ENCODE peak calls at places on chromosomes 5 and 9, in eight cellular contexts. L, O, E, B, Z, J, C and Q are unnamed samples.

GRCh38 chr9:82091610-82092009 is 103.0 kb downstream of the SPATA31D1 start:
- DNase-seq in E (no peak), Z (no peak), B (no peak), J (no peak), C (no peak), O (no peak), L (no peak), Q (no peak)

GRCh38 chr9:98132806-98133631 is 14.0 kb upstream of the TRIM14 start:
- DNase-seq in J (no peak), E (peak; percentile 31), C (no peak), L (no peak), O (no peak), B (no peak), Z (no peak), Q (no peak)

GRCh38 chr9:21931428-21931827 is 62.8 kb downstream of the CDKN2A start:
- DNase-seq in L (no peak), Z (no peak), O (no peak), E (no peak), C (no peak), J (no peak), B (peak; percentile 25), Q (no peak)

GRCh38 chr9:90024823-90025222 is 420.0 kb downstream of the GADD45G start:
- DNase-seq in J (no peak), O (no peak), E (no peak), Z (no peak), L (no peak), B (no peak), C (no peak), Q (no peak)

GRCh38 chr5:15762668-15763067 is 262.7 kb downstream of the FBXL7 start:
- DNase-seq in E (no peak), J (no peak), O (no peak), C (no peak), L (no peak), Z (no peak), B (no peak), Q (no peak)

GRCh38 chr5:173278172-173278571 is 43.2 kb upstream of the NKX2-5 start:
- DNase-seq in E (no peak), Z (no peak), L (no peak), O (no peak), B (no peak), J (no peak), C (no peak), Q (no peak)

GRCh38 chr5:173887610-173888472 is at the start of gene CPEB4:
- DNase-seq in L (peak; percentile 99), B (peak; percentile 100), O (peak; percentile 94), Z (peak; percentile 98), E (peak; percentile 96), J (peak; percentile 96), C (peak; percentile 99), Q (peak; percentile 98)

GRCh38 chr5:2149196-2149541 is 266.4 kb upstream of the IRX4 start:
- DNase-seq in E (peak; percentile 45), Z (no peak), L (no peak), J (no peak), C (no peak), O (no peak), B (peak; percentile 67), Q (peak; percentile 34)

GRCh38 chr5:148740966-148741742 is 85.3 kb upstream of the ADRB2 start:
- DNase-seq in E (no peak), L (peak; percentile 72), B (peak; percentile 65), Z (no peak), O (no peak), C (peak; percentile 58), J (no peak), Q (peak; percentile 55)

GRCh38 chr5:54860321-54860720 is 125.1 kb downstream of the ESM1 start:
- DNase-seq in O (no peak), Z (no peak), E (no peak), L (no peak), J (no peak), B (peak; percentile 46), C (peak; percentile 63), Q (no peak)

GRCh38 chr5:50666261-50667078 is at the start of gene PARP8:
- DNase-seq in J (peak; percentile 47), B (peak; percentile 62), O (peak; percentile 19), L (peak; percentile 11), Z (peak; percentile 51), C (peak; percentile 20), E (no peak), Q (peak; percentile 21)

GRCh38 chr9:38079410-38080105 is 10.5 kb upstream of the SHB start:
- DNase-seq in C (peak; percentile 44), E (no peak), O (no peak), L (no peak), Z (no peak), B (peak; percentile 50), J (no peak), Q (no peak)

GRCh38 chr9:128203842-128204551 is 818 bp downstream of the DNM1 start:
- DNase-seq in C (peak; percentile 30), E (peak; percentile 39), L (no peak), Z (peak; percentile 52), J (peak; percentile 19), B (peak; percentile 71), O (no peak), Q (peak; percentile 78)

GRCh38 chr5:36152324-36153298 is 700 bp downstream of the SKP2 start:
- DNase-seq in Z (no peak), O (no peak), J (no peak), B (peak; percentile 48), C (peak; percentile 38), E (no peak), L (no peak), Q (no peak)

GRCh38 chr9:92482336-92482735 is at the start of gene ASPN:
- DNase-seq in J (no peak), E (no peak), Z (no peak), B (peak; percentile 77), O (no peak), C (no peak), L (no peak), Q (no peak)

GRCh38 chr5:169904059-169904458 is 76.2 kb downstream of the INSYN2B start:
- DNase-seq in O (no peak), E (no peak), C (no peak), L (no peak), B (peak; percentile 59), J (no peak), Z (no peak), Q (no peak)

GRCh38 chr5:180629703-180630382 is 19.6 kb downstream of the FLT4 start:
- DNase-seq in O (no peak), B (no peak), E (no peak), C (no peak), Z (no peak), J (no peak), L (no peak), Q (no peak)